ENCODE peak calls at places on chromosomes 7 and 10, in five cellular contexts. V is hepatocyte, N is GM23338, G is neural progenitor cell, P is OCI-LY7. E is an unnamed sample.

GRCh38 chr7:44469461-44469860 is 21.0 kb downstream of the NUDCD3 start:
- DNase-seq in G (no peak), P (no peak), N (no peak), V (no peak), E (no peak)

GRCh38 chr10:33280217-33280616 is 54.2 kb downstream of the NRP1 start:
- DNase-seq in N (no peak), G (no peak), P (no peak), V (no peak), E (no peak)

GRCh38 chr7:96827701-96828100 is 118.1 kb upstream of the SEM1 start:
- DNase-seq in P (no peak), V (no peak), N (peak), G (peak), E (no peak)

GRCh38 chr10:34628174-34628802 is 186.8 kb downstream of the PARD3 start:
- DNase-seq in V (peak), P (no peak), N (no peak), G (no peak), E (no peak)

GRCh38 chr7:70782729-70783290 is 349.1 kb upstream of the GALNT17 start:
- DNase-seq in V (no peak), G (no peak), P (no peak), N (no peak), E (no peak)

GRCh38 chr10:14601872-14602725 is 172.6 kb downstream of the FAM107B start:
- DNase-seq in P (peak), G (no peak), N (no peak), V (peak), E (peak)

GRCh38 chr10:24957624-24958435 is 5.4 kb upstream of the PRTFDC1 start:
- DNase-seq in G (no peak), V (no peak), P (no peak), N (no peak), E (peak)

GRCh38 chr10:1382711-1383110 is 326.5 kb downstream of the WDR37 start:
- DNase-seq in N (no peak), P (no peak), G (no peak), V (no peak), E (no peak)

GRCh38 chr7:27169658-27170493 is 4.2 kb downstream of the HOXA10 start:
- DNase-seq in G (peak), P (no peak), N (peak), V (peak), E (peak)

GRCh38 chr7:68929712-68930395 is 668.4 kb upstream of the AUTS2 start:
- DNase-seq in N (no peak), G (no peak), V (peak), P (no peak), E (no peak)

GRCh38 chr10:88903715-88904114 is 23.7 kb downstream of the STAMBPL1 start:
- DNase-seq in N (no peak), G (no peak), V (peak), P (no peak), E (no peak)

GRCh38 chr10:35328404-35329037 is 7.8 kb upstream of the CCNY start:
- DNase-seq in G (no peak), N (no peak), P (no peak), V (no peak), E (peak)

GRCh38 chr10:74967850-74968620 is 141.6 kb downstream of the KAT6B start:
- DNase-seq in V (peak), P (no peak), N (peak), G (peak), E (peak)

GRCh38 chr10:116540814-116541213 is 4.9 kb upstream of the PNLIP start:
- DNase-seq in P (no peak), V (no peak), N (no peak), G (no peak), E (no peak)

GRCh38 chr10:80046629-80047441 is 31.6 kb upstream of the TMEM254 start:
- DNase-seq in V (peak), N (peak), G (peak), P (peak), E (peak)

GRCh38 chr10:14530465-14530864 is 199.7 kb upstream of the FRMD4A start:
- DNase-seq in V (no peak), P (no peak), N (no peak), G (no peak), E (no peak)

GRCh38 chr10:132650611-132651250 is 113.1 kb downstream of the INPP5A start:
- DNase-seq in V (no peak), G (no peak), P (no peak), N (no peak), E (no peak)

GRCh38 chr7:47181609-47182264 is 400.2 kb downstream of the TNS3 start:
- DNase-seq in P (no peak), N (no peak), V (no peak), G (no peak), E (no peak)

GRCh38 chr7:148932-149855 is 43.2 kb upstream of the FAM20C start:
- DNase-seq in P (peak), N (peak), V (peak), G (peak), E (peak)

GRCh38 chr10:86106616-86107015 is 260.0 kb downstream of the GRID1 start:
- DNase-seq in N (no peak), G (no peak), V (no peak), P (no peak), E (no peak)

GRCh38 chr10:113430634-113431033 is 122.2 kb upstream of the HABP2 start:
- DNase-seq in N (no peak), G (no peak), V (no peak), P (no peak), E (no peak)

GRCh38 chr7:124839687-124840086 is 74.1 kb upstream of the GPR37 start:
- DNase-seq in G (no peak), N (no peak), P (no peak), V (no peak), E (no peak)

GRCh38 chr7:124843336-124843735 is 77.7 kb upstream of the GPR37 start:
- DNase-seq in G (no peak), V (no peak), N (no peak), P (no peak), E (no peak)

GRCh38 chr7:124840435-124840834 is 74.8 kb upstream of the GPR37 start:
- DNase-seq in N (peak), P (no peak), G (no peak), V (peak), E (peak)
- TF ChIP-seq CTCF in N (peak), P (peak), G (peak), V (peak), E (peak)

GRCh38 chr10:60140681-60141632 is 234.6 kb upstream of the CCDC6 start:
- DNase-seq in N (peak), G (peak), P (no peak), V (peak), E (peak)
- TF ChIP-seq EZH2phosphoT487 in N (no peak), G (no peak), P (no peak), V (no peak), E (no peak)

GRCh38 chr10:49527061-49527460 is 11.9 kb downstream of the ERCC6 start:
- DNase-seq in G (no peak), N (no peak), P (no peak), V (no peak), E (no peak)
- H3K27ac ChIP-seq in G (no peak), N (no peak), P (no peak), V (no peak), E (no peak)

GRCh38 chr7:131844380-131844779 is 288.0 kb upstream of the PODXL start:
- DNase-seq in N (no peak), V (no peak), G (no peak), P (no peak), E (no peak)
- TF ChIP-seq CTCF in N (no peak), V (no peak), G (no peak), P (no peak), E (no peak)

GRCh38 chr7:76294344-76295024 is 8.0 kb upstream of the HSPB1 start:
- DNase-seq in G (peak), V (peak), P (peak), N (peak), E (peak)
- TF ChIP-seq EZH2phosphoT487 in G (no peak), V (no peak), P (no peak), N (no peak), E (no peak)

GRCh38 chr7:20085086-20085485 is 132.1 kb downstream of the MACC1 start:
- DNase-seq in P (no peak), N (no peak), G (no peak), V (peak), E (no peak)

GRCh38 chr7:20089431-20089830 is 127.8 kb downstream of the MACC1 start:
- DNase-seq in G (no peak), N (no peak), V (no peak), P (no peak), E (no peak)

DNA sequence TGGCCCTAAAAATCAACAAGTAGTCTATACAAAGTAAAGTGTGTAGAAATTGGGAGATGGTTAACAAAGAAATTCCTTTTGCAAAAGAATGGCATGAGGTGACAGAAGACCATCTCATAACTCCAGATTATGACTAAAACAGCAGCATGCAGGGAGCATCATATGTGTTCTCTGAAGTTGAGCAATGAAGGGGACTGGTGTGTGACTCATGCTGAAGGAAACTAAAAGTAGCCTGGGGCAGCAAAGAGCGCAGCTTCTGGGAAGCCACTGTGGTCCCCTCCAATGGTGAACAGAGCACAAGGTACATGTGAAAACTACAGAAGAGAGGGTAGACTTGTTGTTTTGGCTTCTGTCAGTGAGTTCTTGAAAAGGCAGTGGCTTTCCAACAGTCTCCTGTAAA is 133.4 kb downstream of the MACC1 start:
- DNase-seq in G (no peak), V (peak), N (no peak), P (no peak), E (peak)
- H3K27ac ChIP-seq in G (no peak), V (peak), N (no peak), P (no peak), E (no peak)

DNA sequence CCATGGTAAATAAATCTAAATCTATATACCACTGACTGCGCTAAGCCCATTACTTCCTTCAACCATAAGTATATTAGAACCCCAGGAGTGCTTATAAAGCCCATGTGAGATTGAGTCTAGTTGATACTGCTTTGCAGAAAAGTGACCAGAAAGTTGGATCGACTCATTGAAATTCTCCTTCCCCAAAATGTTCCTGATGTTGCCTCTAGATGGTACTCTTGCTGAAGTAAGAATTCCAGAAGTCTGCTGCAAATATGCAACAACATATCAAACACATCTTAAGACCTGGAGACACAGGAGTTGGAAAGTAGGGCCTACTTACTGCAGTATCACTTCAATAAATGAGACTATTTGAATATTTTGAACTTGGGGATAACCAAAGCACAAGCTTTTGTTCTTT is 550.8 kb downstream of the IPMK start:
- DNase-seq in G (peak), V (peak), N (peak), P (no peak), E (peak)
- TF ChIP-seq CTCF in G (peak), V (peak), N (peak), P (peak), E (peak)

DNA sequence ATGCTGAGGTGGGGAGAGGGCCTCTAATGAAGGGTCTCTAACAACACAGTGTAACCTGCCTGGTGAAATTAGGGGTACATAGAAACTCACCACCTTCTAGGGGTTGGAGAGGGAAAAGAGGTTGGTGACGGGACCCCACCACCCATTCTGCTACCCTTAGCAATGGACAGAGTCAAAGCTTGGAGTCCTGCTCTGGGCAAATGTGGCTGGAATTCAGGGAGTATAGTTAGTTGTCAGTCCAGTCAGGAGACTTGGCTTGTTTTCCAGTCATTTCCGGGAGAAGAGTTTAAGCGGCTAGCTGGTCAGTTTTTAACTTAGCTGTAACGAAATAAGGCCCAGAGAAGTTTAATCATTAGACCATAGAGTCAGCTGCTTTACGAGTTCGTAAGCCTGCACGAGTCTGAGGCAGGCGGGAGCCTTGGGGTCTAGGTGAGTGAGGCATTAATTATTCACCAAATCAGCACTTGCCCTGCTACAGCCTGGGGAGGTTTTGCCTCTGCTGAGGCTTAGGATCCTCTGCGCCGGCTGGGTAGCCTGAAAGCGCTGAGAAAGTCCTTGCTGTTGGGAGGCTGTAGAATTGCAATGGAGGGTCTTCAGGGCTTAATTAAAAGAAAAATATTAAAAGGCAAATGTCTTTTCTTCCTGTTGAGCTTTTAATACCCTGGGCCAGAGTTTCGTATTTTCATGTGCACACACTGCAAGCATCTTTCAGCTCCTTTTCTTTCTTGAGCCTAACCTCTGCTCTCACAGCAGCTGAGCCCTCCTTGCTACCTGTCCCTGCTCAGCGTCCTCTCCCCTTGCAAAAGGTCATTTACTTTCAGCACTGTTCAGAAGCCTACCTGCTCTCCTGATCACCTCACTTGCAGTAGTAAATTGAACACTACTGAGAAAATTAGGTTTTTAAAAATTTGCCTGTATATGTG is 1.5 kb upstream of the LAMB1 start:
- DNase-seq in G (peak), V (peak), N (peak), P (no peak), E (peak)
- TF ChIP-seq EZH2phosphoT487 in G (no peak), V (no peak), N (no peak), P (no peak), E (no peak)

GRCh38 chr10:62054408-62054807 is 152.9 kb downstream of the ARID5B start:
- DNase-seq in G (no peak), P (no peak), N (no peak), V (no peak), E (no peak)
- H3K27ac ChIP-seq in G (no peak), P (no peak), N (no peak), V (peak), E (no peak)

E was measured in PC-3.